ENCODE peak calls at places on chromosomes 12 and 14, in seven cellular contexts. One of them, this sample, is unnamed.

GRCh38 chr12:58313091-58313855 is 371.9 kb downstream of the ATP23 start:
- DNase-seq in body of pancreas: no peak
- DNase-seq in IMR-90: peak; percentile 88
- DNase-seq in effector memory CD4-positive, alpha-beta T cell: no peak
- DNase-seq in aorta: no peak
- DNase-seq in colonic mucosa: no peak
- DNase-seq in GM23338: no peak
- DNase-seq in this sample: no peak

GRCh38 chr12:88272456-88272855 is 130.3 kb downstream of the TMTC3 start:
- DNase-seq in body of pancreas: no peak
- DNase-seq in IMR-90: no peak
- DNase-seq in effector memory CD4-positive, alpha-beta T cell: no peak
- DNase-seq in aorta: no peak
- DNase-seq in colonic mucosa: no peak
- DNase-seq in GM23338: no peak
- DNase-seq in this sample: no peak

GRCh38 chr14:81453166-81453766 is 53.1 kb upstream of the STON2 start:
- DNase-seq in body of pancreas: peak; percentile 66
- DNase-seq in IMR-90: peak; percentile 43
- DNase-seq in effector memory CD4-positive, alpha-beta T cell: no peak
- DNase-seq in aorta: no peak
- DNase-seq in colonic mucosa: peak; percentile 79
- DNase-seq in GM23338: peak; percentile 79
- DNase-seq in this sample: no peak

GRCh38 chr14:64704743-64705405 is 650 bp downstream of the PLEKHG3 start:
- DNase-seq in body of pancreas: peak; percentile 63
- DNase-seq in IMR-90: peak; percentile 15
- DNase-seq in effector memory CD4-positive, alpha-beta T cell: no peak
- DNase-seq in aorta: peak; percentile 87
- DNase-seq in colonic mucosa: peak; percentile 57
- DNase-seq in GM23338: no peak
- DNase-seq in this sample: no peak

GRCh38 chr12:76299536-76300296 is 48.5 kb downstream of the BBS10 start:
- DNase-seq in body of pancreas: no peak
- DNase-seq in IMR-90: no peak
- DNase-seq in effector memory CD4-positive, alpha-beta T cell: no peak
- DNase-seq in aorta: no peak
- DNase-seq in colonic mucosa: no peak
- DNase-seq in GM23338: no peak
- DNase-seq in this sample: no peak

GRCh38 chr14:74539503-74539902 is 45.9 kb downstream of the ISCA2 start:
- DNase-seq in body of pancreas: no peak
- DNase-seq in IMR-90: no peak
- DNase-seq in effector memory CD4-positive, alpha-beta T cell: no peak
- DNase-seq in aorta: peak; percentile 49
- DNase-seq in colonic mucosa: no peak
- DNase-seq in GM23338: no peak
- DNase-seq in this sample: no peak

GRCh38 chr12:24087294-24087693 is 137.8 kb upstream of the SOX5 start:
- DNase-seq in body of pancreas: no peak
- DNase-seq in IMR-90: no peak
- DNase-seq in effector memory CD4-positive, alpha-beta T cell: no peak
- DNase-seq in aorta: no peak
- DNase-seq in colonic mucosa: no peak
- DNase-seq in GM23338: no peak
- DNase-seq in this sample: no peak

GRCh38 chr12:18391136-18391535 is 129.8 kb downstream of the PIK3C2G start:
- DNase-seq in body of pancreas: no peak
- DNase-seq in IMR-90: no peak
- DNase-seq in effector memory CD4-positive, alpha-beta T cell: no peak
- DNase-seq in aorta: no peak
- DNase-seq in colonic mucosa: no peak
- DNase-seq in GM23338: no peak
- DNase-seq in this sample: no peak

GRCh38 chr14:78157855-78158436 is 12.2 kb upstream of the NRXN3 start:
- DNase-seq in body of pancreas: no peak
- DNase-seq in IMR-90: peak; percentile 1
- DNase-seq in effector memory CD4-positive, alpha-beta T cell: no peak
- DNase-seq in aorta: no peak
- DNase-seq in colonic mucosa: no peak
- DNase-seq in GM23338: peak; percentile 54
- DNase-seq in this sample: no peak

GRCh38 chr12:104752016-104752415 is 206.1 kb downstream of the SLC41A2 start:
- DNase-seq in body of pancreas: no peak
- DNase-seq in IMR-90: no peak
- DNase-seq in effector memory CD4-positive, alpha-beta T cell: no peak
- DNase-seq in aorta: no peak
- DNase-seq in colonic mucosa: no peak
- DNase-seq in GM23338: no peak
- DNase-seq in this sample: no peak

GRCh38 chr14:44463386-44464004 is 43.6 kb downstream of the FSCB start:
- DNase-seq in body of pancreas: no peak
- DNase-seq in IMR-90: no peak
- DNase-seq in effector memory CD4-positive, alpha-beta T cell: no peak
- DNase-seq in aorta: no peak
- DNase-seq in colonic mucosa: no peak
- DNase-seq in GM23338: no peak
- DNase-seq in this sample: no peak

GRCh38 chr14:74510211-74510931 is 16.8 kb downstream of the ISCA2 start:
- DNase-seq in body of pancreas: no peak
- DNase-seq in IMR-90: peak; percentile 67
- DNase-seq in effector memory CD4-positive, alpha-beta T cell: no peak
- DNase-seq in aorta: peak; percentile 73
- DNase-seq in colonic mucosa: no peak
- DNase-seq in GM23338: no peak
- DNase-seq in this sample: no peak

GRCh38 chr14:70811065-70811464 is 1.8 kb upstream of the MAP3K9 start:
- DNase-seq in body of pancreas: no peak
- DNase-seq in IMR-90: peak; percentile 8
- DNase-seq in effector memory CD4-positive, alpha-beta T cell: no peak
- DNase-seq in aorta: no peak
- DNase-seq in colonic mucosa: no peak
- DNase-seq in GM23338: no peak
- DNase-seq in this sample: no peak

GRCh38 chr12:55673638-55674037 is 34.1 kb downstream of the ITGA7 start:
- DNase-seq in body of pancreas: no peak
- DNase-seq in IMR-90: no peak
- DNase-seq in effector memory CD4-positive, alpha-beta T cell: no peak
- DNase-seq in aorta: no peak
- DNase-seq in colonic mucosa: no peak
- DNase-seq in GM23338: no peak
- DNase-seq in this sample: no peak

GRCh38 chr14:69756298-69756697 is 10.6 kb upstream of the SRSF5 start:
- DNase-seq in body of pancreas: no peak
- DNase-seq in IMR-90: no peak
- DNase-seq in effector memory CD4-positive, alpha-beta T cell: no peak
- DNase-seq in aorta: no peak
- DNase-seq in colonic mucosa: no peak
- DNase-seq in GM23338: no peak
- DNase-seq in this sample: no peak

GRCh38 chr12:127108360-127109215 is 1158.4 kb upstream of the TMEM132C start:
- DNase-seq in body of pancreas: peak; percentile 54
- DNase-seq in IMR-90: peak; percentile 42
- DNase-seq in effector memory CD4-positive, alpha-beta T cell: no peak
- DNase-seq in aorta: no peak
- DNase-seq in colonic mucosa: peak; percentile 58
- DNase-seq in GM23338: peak; percentile 59
- DNase-seq in this sample: peak; percentile 4

DNA sequence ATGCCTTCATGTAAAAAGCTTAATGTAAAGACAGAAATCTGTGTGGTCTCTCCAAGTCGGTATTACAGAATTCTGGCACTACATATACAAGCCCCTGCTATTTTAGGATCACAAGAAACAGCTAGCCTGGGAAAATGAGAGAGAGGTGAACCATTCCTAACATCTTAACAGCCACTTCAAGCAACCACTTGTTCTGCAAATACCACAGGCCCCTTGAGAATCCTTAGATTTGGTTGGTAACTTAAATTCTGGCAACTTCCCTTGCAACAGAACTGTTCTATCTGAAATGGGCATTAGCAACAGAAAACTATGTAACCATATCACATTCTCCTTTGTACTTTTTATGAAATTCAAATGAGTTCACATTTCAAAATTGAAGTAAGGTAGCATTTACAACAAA is 68.5 kb downstream of the SPPL3 start:
- DNase-seq in body of pancreas: no peak
- DNase-seq in IMR-90: no peak
- DNase-seq in effector memory CD4-positive, alpha-beta T cell: no peak
- DNase-seq in aorta: no peak
- DNase-seq in colonic mucosa: no peak
- DNase-seq in GM23338: no peak
- DNase-seq in this sample: no peak
- H3K27ac ChIP-seq in body of pancreas: no peak overlapping the region
- H3K27ac ChIP-seq in IMR-90: no peak overlapping the region
- H3K27ac ChIP-seq in effector memory CD4-positive, alpha-beta T cell: no peak overlapping the region
- H3K27ac ChIP-seq in aorta: no peak overlapping the region
- H3K27ac ChIP-seq in colonic mucosa: no peak overlapping the region
- H3K27ac ChIP-seq in GM23338: no peak overlapping the region
- H3K27ac ChIP-seq in this sample: no peak overlapping the region

GRCh38 chr14:32933943-32934890 is 4.5 kb upstream of the NPAS3 start:
- DNase-seq in body of pancreas: peak; percentile 16
- DNase-seq in IMR-90: no peak
- DNase-seq in effector memory CD4-positive, alpha-beta T cell: no peak
- DNase-seq in aorta: peak; percentile 75
- DNase-seq in colonic mucosa: no peak
- DNase-seq in GM23338: peak; percentile 53
- DNase-seq in this sample: peak; percentile 57
- H3K27ac ChIP-seq in body of pancreas: no peak overlapping the region
- H3K27ac ChIP-seq in IMR-90: no peak overlapping the region
- H3K27ac ChIP-seq in effector memory CD4-positive, alpha-beta T cell: no peak overlapping the region
- H3K27ac ChIP-seq in aorta: no peak overlapping the region
- H3K27ac ChIP-seq in colonic mucosa: no peak overlapping the region
- H3K27ac ChIP-seq in GM23338: no peak overlapping the region
- H3K27ac ChIP-seq in this sample: peak overlapping the region; percentile 63

GRCh38 chr12:78418919-78419318 is 445.7 kb upstream of the SYT1 start:
- DNase-seq in body of pancreas: no peak
- DNase-seq in IMR-90: no peak
- DNase-seq in effector memory CD4-positive, alpha-beta T cell: no peak
- DNase-seq in aorta: no peak
- DNase-seq in colonic mucosa: no peak
- DNase-seq in GM23338: no peak
- DNase-seq in this sample: no peak
- H3K27ac ChIP-seq in body of pancreas: no peak overlapping the region
- H3K27ac ChIP-seq in IMR-90: no peak overlapping the region
- H3K27ac ChIP-seq in effector memory CD4-positive, alpha-beta T cell: no peak overlapping the region
- H3K27ac ChIP-seq in aorta: no peak overlapping the region
- H3K27ac ChIP-seq in colonic mucosa: no peak overlapping the region
- H3K27ac ChIP-seq in GM23338: no peak overlapping the region
- H3K27ac ChIP-seq in this sample: no peak overlapping the region

DNA sequence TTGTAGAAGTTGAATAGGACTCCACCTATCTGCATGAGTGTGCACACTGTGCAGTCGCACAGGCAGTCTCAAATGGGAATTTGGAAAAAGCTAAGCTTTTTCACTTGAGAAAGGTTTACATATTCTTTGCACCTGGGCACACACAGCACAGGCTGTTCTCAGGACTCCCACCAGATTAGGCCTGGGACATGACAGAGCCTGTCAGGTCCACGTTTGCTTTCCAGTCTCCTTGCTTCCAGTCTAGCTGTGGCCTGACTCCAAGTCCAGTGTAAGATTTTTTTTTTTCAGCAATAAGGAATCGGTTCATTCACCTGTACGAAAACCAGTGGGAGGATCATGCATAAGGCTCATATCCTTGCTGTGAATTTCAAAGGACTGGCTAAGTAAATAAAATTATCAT is 181.3 kb downstream of the ZFP36L1 start:
- DNase-seq in body of pancreas: no peak
- DNase-seq in IMR-90: no peak
- DNase-seq in effector memory CD4-positive, alpha-beta T cell: no peak
- DNase-seq in aorta: no peak
- DNase-seq in colonic mucosa: no peak
- DNase-seq in GM23338: no peak
- DNase-seq in this sample: no peak
- H3K27ac ChIP-seq in body of pancreas: peak overlapping the region; percentile 44
- H3K27ac ChIP-seq in IMR-90: no peak overlapping the region
- H3K27ac ChIP-seq in effector memory CD4-positive, alpha-beta T cell: no peak overlapping the region
- H3K27ac ChIP-seq in aorta: no peak overlapping the region
- H3K27ac ChIP-seq in colonic mucosa: peak overlapping the region; percentile 10
- H3K27ac ChIP-seq in GM23338: no peak overlapping the region
- H3K27ac ChIP-seq in this sample: no peak overlapping the region

DNA sequence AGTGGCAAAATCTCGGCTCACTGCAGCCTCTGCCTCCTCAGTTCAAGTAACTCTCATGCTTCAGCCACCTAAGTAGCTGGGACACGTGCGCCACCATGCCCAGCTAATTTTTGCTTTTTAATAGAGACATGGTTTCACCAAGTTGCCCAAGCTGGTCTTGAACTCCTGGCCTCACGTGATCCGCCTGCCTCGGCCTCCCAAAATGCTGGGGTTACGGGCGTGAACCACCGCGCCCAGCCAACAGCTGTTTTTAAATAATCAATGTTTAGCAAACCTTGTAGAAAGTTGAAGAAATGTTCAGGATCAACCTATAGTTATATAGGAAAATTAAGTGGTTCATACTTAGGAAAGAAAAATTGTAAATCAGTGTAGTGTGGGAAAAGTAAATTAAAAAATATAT is 6.0 kb upstream of the HSP90AA1 start:
- DNase-seq in body of pancreas: no peak
- DNase-seq in IMR-90: no peak
- DNase-seq in effector memory CD4-positive, alpha-beta T cell: no peak
- DNase-seq in aorta: no peak
- DNase-seq in colonic mucosa: no peak
- DNase-seq in GM23338: no peak
- DNase-seq in this sample: no peak
- H3K27ac ChIP-seq in body of pancreas: no peak overlapping the region
- H3K27ac ChIP-seq in IMR-90: no peak overlapping the region
- H3K27ac ChIP-seq in effector memory CD4-positive, alpha-beta T cell: no peak overlapping the region
- H3K27ac ChIP-seq in aorta: no peak overlapping the region
- H3K27ac ChIP-seq in colonic mucosa: no peak overlapping the region
- H3K27ac ChIP-seq in GM23338: no peak overlapping the region
- H3K27ac ChIP-seq in this sample: no peak overlapping the region